ENCODE peak calls at places on chromosomes 1 and 21, in five cellular contexts. One of them, this sample, is unnamed. For H3K4me1, the result is how much of the 10 kb centered on the place peaks cover.

GRCh38 chr1:43936470-43937151 is 3.0 kb downstream of the ARTN start:
- DNase-seq in upper lobe of left lung: no peak
- DNase-seq in sigmoid colon: peak
- DNase-seq in Panc1: no peak
- DNase-seq in transverse colon: peak
- DNase-seq in this sample: no peak

GRCh38 chr21:21860888-21861287 is 862.7 kb downstream of the NCAM2 start:
- DNase-seq in upper lobe of left lung: no peak
- DNase-seq in sigmoid colon: no peak
- DNase-seq in Panc1: no peak
- DNase-seq in transverse colon: no peak
- DNase-seq in this sample: no peak

GRCh38 chr1:232276651-232277050 is 353.3 kb downstream of the SIPA1L2 start:
- DNase-seq in upper lobe of left lung: no peak
- DNase-seq in sigmoid colon: no peak
- DNase-seq in Panc1: no peak
- DNase-seq in transverse colon: no peak
- DNase-seq in this sample: no peak

GRCh38 chr1:44305962-44306422 is 49.1 kb downstream of the ERI3 start:
- DNase-seq in upper lobe of left lung: no peak
- DNase-seq in sigmoid colon: no peak
- DNase-seq in Panc1: no peak
- DNase-seq in transverse colon: no peak
- DNase-seq in this sample: no peak

GRCh38 chr1:7589774-7590425 is 181.2 kb upstream of the VAMP3 start:
- DNase-seq in upper lobe of left lung: no peak
- DNase-seq in sigmoid colon: peak
- DNase-seq in Panc1: no peak
- DNase-seq in transverse colon: no peak
- DNase-seq in this sample: no peak

GRCh38 chr1:65319141-65319540 is 9.8 kb downstream of the DNAJC6 start:
- DNase-seq in upper lobe of left lung: no peak
- DNase-seq in sigmoid colon: no peak
- DNase-seq in Panc1: no peak
- DNase-seq in transverse colon: no peak
- DNase-seq in this sample: no peak

GRCh38 chr21:46323227-46323709 is 402 bp downstream of the C21orf58 start:
- DNase-seq in upper lobe of left lung: no peak
- DNase-seq in sigmoid colon: peak
- DNase-seq in Panc1: no peak
- DNase-seq in transverse colon: no peak
- DNase-seq in this sample: no peak

GRCh38 chr1:99748419-99748818 is 18.0 kb downstream of the FRRS1 start:
- DNase-seq in upper lobe of left lung: no peak
- DNase-seq in sigmoid colon: no peak
- DNase-seq in Panc1: no peak
- DNase-seq in transverse colon: no peak
- DNase-seq in this sample: no peak

GRCh38 chr1:24957808-24958752 is 28.0 kb upstream of the RUNX3 start:
- DNase-seq in upper lobe of left lung: no peak
- DNase-seq in sigmoid colon: peak
- DNase-seq in Panc1: no peak
- DNase-seq in transverse colon: no peak
- DNase-seq in this sample: no peak

GRCh38 chr1:151131832-151132675 is 14.4 kb downstream of the SEMA6C start:
- DNase-seq in upper lobe of left lung: no peak
- DNase-seq in sigmoid colon: peak
- DNase-seq in Panc1: no peak
- DNase-seq in transverse colon: peak
- DNase-seq in this sample: no peak

GRCh38 chr1:211752317-211752716 is 76.9 kb upstream of the NEK2 start:
- DNase-seq in upper lobe of left lung: no peak
- DNase-seq in sigmoid colon: no peak
- DNase-seq in Panc1: no peak
- DNase-seq in transverse colon: no peak
- DNase-seq in this sample: no peak

GRCh38 chr1:154276797-154277196 is 4.4 kb downstream of the HAX1 start:
- DNase-seq in upper lobe of left lung: no peak
- DNase-seq in sigmoid colon: no peak
- DNase-seq in Panc1: no peak
- DNase-seq in transverse colon: no peak
- DNase-seq in this sample: no peak

GRCh38 chr1:196690582-196690981 is 38.7 kb downstream of the CFH start:
- DNase-seq in upper lobe of left lung: no peak
- DNase-seq in sigmoid colon: no peak
- DNase-seq in Panc1: no peak
- DNase-seq in transverse colon: no peak
- DNase-seq in this sample: no peak

GRCh38 chr1:20318971-20319370 is 28.3 kb downstream of the VWA5B1 start:
- DNase-seq in upper lobe of left lung: no peak
- DNase-seq in sigmoid colon: no peak
- DNase-seq in Panc1: no peak
- DNase-seq in transverse colon: no peak
- DNase-seq in this sample: no peak

GRCh38 chr1:5500541-5500940 is 491.7 kb downstream of the NPHP4 start:
- DNase-seq in upper lobe of left lung: no peak
- DNase-seq in sigmoid colon: peak
- DNase-seq in Panc1: no peak
- DNase-seq in transverse colon: no peak
- DNase-seq in this sample: no peak

GRCh38 chr1:36232212-36233031 is 8.2 kb downstream of the THRAP3 start:
- DNase-seq in upper lobe of left lung: no peak
- DNase-seq in sigmoid colon: no peak
- DNase-seq in Panc1: no peak
- DNase-seq in transverse colon: no peak
- DNase-seq in this sample: no peak
- H3K27ac ChIP-seq in upper lobe of left lung: no peak
- H3K27ac ChIP-seq in sigmoid colon: peak
- H3K27ac ChIP-seq in Panc1: no peak
- H3K27ac ChIP-seq in transverse colon: no peak
- H3K27ac ChIP-seq in this sample: no peak

GRCh38 chr1:10789392-10790154 is 6.9 kb downstream of the CASZ1 start:
- DNase-seq in upper lobe of left lung: no peak
- DNase-seq in sigmoid colon: no peak
- DNase-seq in Panc1: no peak
- DNase-seq in transverse colon: no peak
- DNase-seq in this sample: no peak
- H3K4me1 ChIP-seq in upper lobe of left lung: under half
- H3K4me1 ChIP-seq in sigmoid colon: half or more
- H3K4me1 ChIP-seq in Panc1: half or more
- H3K4me1 ChIP-seq in transverse colon: under half
- H3K4me1 ChIP-seq in this sample: under half

DNA sequence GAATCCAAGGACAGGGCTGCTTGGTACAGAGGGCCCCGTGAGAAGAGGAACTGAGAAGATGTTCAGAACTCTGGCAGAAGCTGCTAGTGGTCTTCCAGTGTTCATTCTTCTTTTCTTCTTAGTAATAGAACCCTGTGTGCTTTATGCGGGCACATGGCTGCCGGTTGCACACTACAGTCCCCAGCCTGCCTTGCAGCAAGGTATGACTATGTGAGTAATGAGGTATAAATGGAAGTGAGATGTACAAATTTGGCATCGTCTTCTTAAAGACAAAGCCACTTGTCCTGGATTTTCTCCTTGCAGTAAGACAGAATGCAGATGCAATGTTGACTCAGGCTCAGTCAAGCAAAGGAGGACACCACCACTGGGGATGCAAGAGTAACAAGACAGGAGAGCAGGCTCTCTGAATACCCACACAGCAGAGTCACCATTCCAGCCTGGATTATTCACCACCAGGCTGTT is 15.0 kb upstream of the ATP1B1 start:
- DNase-seq in upper lobe of left lung: no peak
- DNase-seq in sigmoid colon: no peak
- DNase-seq in Panc1: no peak
- DNase-seq in transverse colon: no peak
- DNase-seq in this sample: no peak
- TF ChIP-seq POLR2AphosphoS5 in upper lobe of left lung: no peak
- TF ChIP-seq POLR2AphosphoS5 in sigmoid colon: no peak
- TF ChIP-seq POLR2AphosphoS5 in Panc1: no peak
- TF ChIP-seq POLR2AphosphoS5 in transverse colon: no peak
- TF ChIP-seq POLR2AphosphoS5 in this sample: no peak

GRCh38 chr1:10765734-10766478 is 30.5 kb downstream of the CASZ1 start:
- DNase-seq in upper lobe of left lung: peak
- DNase-seq in sigmoid colon: no peak
- DNase-seq in Panc1: no peak
- DNase-seq in transverse colon: peak
- DNase-seq in this sample: no peak

GRCh38 chr1:10771789-10772188 is 24.7 kb downstream of the CASZ1 start:
- DNase-seq in upper lobe of left lung: peak
- DNase-seq in sigmoid colon: no peak
- DNase-seq in Panc1: no peak
- DNase-seq in transverse colon: no peak
- DNase-seq in this sample: no peak

GRCh38 chr1:10767282-10767681 is 29.2 kb downstream of the CASZ1 start:
- DNase-seq in upper lobe of left lung: no peak
- DNase-seq in sigmoid colon: no peak
- DNase-seq in Panc1: no peak
- DNase-seq in transverse colon: no peak
- DNase-seq in this sample: no peak

GRCh38 chr1:10765304-10765703 is 31.1 kb downstream of the CASZ1 start:
- DNase-seq in upper lobe of left lung: no peak
- DNase-seq in sigmoid colon: no peak
- DNase-seq in Panc1: no peak
- DNase-seq in transverse colon: no peak
- DNase-seq in this sample: no peak

GRCh38 chr1:10768552-10768951 is 27.9 kb downstream of the CASZ1 start:
- DNase-seq in upper lobe of left lung: no peak
- DNase-seq in sigmoid colon: no peak
- DNase-seq in Panc1: no peak
- DNase-seq in transverse colon: no peak
- DNase-seq in this sample: no peak
- H3K27ac ChIP-seq in upper lobe of left lung: no peak
- H3K27ac ChIP-seq in sigmoid colon: no peak
- H3K27ac ChIP-seq in Panc1: no peak
- H3K27ac ChIP-seq in transverse colon: no peak
- H3K27ac ChIP-seq in this sample: no peak

GRCh38 chr1:94119796-94120590 is 955 bp downstream of the ABCA4 start:
- DNase-seq in upper lobe of left lung: no peak
- DNase-seq in sigmoid colon: no peak
- DNase-seq in Panc1: no peak
- DNase-seq in transverse colon: no peak
- DNase-seq in this sample: peak
- H3K4me1 ChIP-seq in upper lobe of left lung: under half
- H3K4me1 ChIP-seq in sigmoid colon: under half
- H3K4me1 ChIP-seq in Panc1: under half
- H3K4me1 ChIP-seq in transverse colon: under half
- H3K4me1 ChIP-seq in this sample: under half

GRCh38 chr1:236081546-236082227 is 16.8 kb upstream of the NID1 start:
- DNase-seq in upper lobe of left lung: no peak
- DNase-seq in sigmoid colon: no peak
- DNase-seq in Panc1: no peak
- DNase-seq in transverse colon: no peak
- DNase-seq in this sample: no peak

GRCh38 chr1:236083650-236084385 is 18.9 kb upstream of the NID1 start:
- DNase-seq in upper lobe of left lung: no peak
- DNase-seq in sigmoid colon: no peak
- DNase-seq in Panc1: no peak
- DNase-seq in transverse colon: no peak
- DNase-seq in this sample: no peak

GRCh38 chr1:236084386-236084730 is 19.5 kb upstream of the NID1 start:
- DNase-seq in upper lobe of left lung: no peak
- DNase-seq in sigmoid colon: no peak
- DNase-seq in Panc1: no peak
- DNase-seq in transverse colon: no peak
- DNase-seq in this sample: no peak

GRCh38 chr1:236079703-236080245 is 14.9 kb upstream of the NID1 start:
- DNase-seq in upper lobe of left lung: no peak
- DNase-seq in sigmoid colon: no peak
- DNase-seq in Panc1: no peak
- DNase-seq in transverse colon: no peak
- DNase-seq in this sample: no peak

GRCh38 chr1:236082511-236082910 is 17.6 kb upstream of the NID1 start:
- DNase-seq in upper lobe of left lung: no peak
- DNase-seq in sigmoid colon: no peak
- DNase-seq in Panc1: no peak
- DNase-seq in transverse colon: no peak
- DNase-seq in this sample: no peak
- TF ChIP-seq POLR2AphosphoS5 in upper lobe of left lung: no peak
- TF ChIP-seq POLR2AphosphoS5 in sigmoid colon: no peak
- TF ChIP-seq POLR2AphosphoS5 in Panc1: no peak
- TF ChIP-seq POLR2AphosphoS5 in transverse colon: no peak
- TF ChIP-seq POLR2AphosphoS5 in this sample: no peak

DNA sequence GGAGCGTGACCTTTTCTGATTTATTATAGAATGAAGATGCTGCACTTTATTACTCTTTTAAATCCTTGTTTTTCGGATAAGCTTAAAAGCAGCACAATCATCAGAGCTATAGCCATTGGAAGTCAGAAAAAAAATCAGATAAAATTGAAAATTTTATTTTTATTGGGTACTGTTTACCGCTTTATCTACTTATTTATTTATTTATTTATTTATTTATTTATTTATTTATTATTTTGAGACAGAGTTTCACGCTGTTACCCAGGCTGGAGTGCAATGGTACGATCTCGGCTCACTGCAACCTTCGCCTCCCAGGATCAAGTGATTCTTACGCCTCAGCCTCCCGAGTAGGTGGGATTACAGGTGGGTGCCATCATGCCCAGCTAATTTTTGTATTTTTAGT is 83.1 kb upstream of the CHRM3 start:
- DNase-seq in upper lobe of left lung: no peak
- DNase-seq in sigmoid colon: no peak
- DNase-seq in Panc1: no peak
- DNase-seq in transverse colon: no peak
- DNase-seq in this sample: no peak
- H3K27ac ChIP-seq in upper lobe of left lung: no peak
- H3K27ac ChIP-seq in sigmoid colon: no peak
- H3K27ac ChIP-seq in Panc1: no peak
- H3K27ac ChIP-seq in transverse colon: no peak
- H3K27ac ChIP-seq in this sample: no peak

This sample was measured in vagina.